ENCODE peak calls at places on chromosome 4, in nine cellular contexts. One of them, this sample, is unnamed.

GRCh38 chr4:153497091-153497531 is 31.0 kb downstream of the TMEM131L start:
- DNase-seq in endothelial cell of umbilical vein: peak
- DNase-seq in thyroid gland: no peak
- DNase-seq in H1: no peak
- DNase-seq in coronary artery: no peak
- DNase-seq in left ventricle myocardium inferior: no peak
- DNase-seq in left lung: no peak
- DNase-seq in psoas muscle: no peak
- DNase-seq in tibial artery: no peak
- DNase-seq in this sample: no peak

GRCh38 chr4:110371016-110371795 is 104.7 kb upstream of the ENPEP start:
- DNase-seq in tibial artery: no peak
- DNase-seq in psoas muscle: no peak
- DNase-seq in endothelial cell of umbilical vein: no peak
- DNase-seq in left lung: no peak
- DNase-seq in left ventricle myocardium inferior: no peak
- DNase-seq in H1: no peak
- DNase-seq in thyroid gland: no peak
- DNase-seq in coronary artery: no peak
- DNase-seq in this sample: peak

GRCh38 chr4:185036019-185036418 is 17.7 kb downstream of the HELT start:
- DNase-seq in tibial artery: no peak
- DNase-seq in left lung: no peak
- DNase-seq in psoas muscle: no peak
- DNase-seq in left ventricle myocardium inferior: no peak
- DNase-seq in endothelial cell of umbilical vein: no peak
- DNase-seq in thyroid gland: no peak
- DNase-seq in H1: no peak
- DNase-seq in coronary artery: no peak
- DNase-seq in this sample: no peak

GRCh38 chr4:99612704-99613103 is 38.1 kb downstream of the MTTP start:
- DNase-seq in left ventricle myocardium inferior: no peak
- DNase-seq in psoas muscle: no peak
- DNase-seq in H1: no peak
- DNase-seq in left lung: no peak
- DNase-seq in thyroid gland: no peak
- DNase-seq in coronary artery: no peak
- DNase-seq in endothelial cell of umbilical vein: no peak
- DNase-seq in tibial artery: no peak
- DNase-seq in this sample: no peak

GRCh38 chr4:4202510-4202909 is 24.2 kb downstream of the OTOP1 start:
- DNase-seq in left ventricle myocardium inferior: no peak
- DNase-seq in left lung: no peak
- DNase-seq in coronary artery: no peak
- DNase-seq in thyroid gland: no peak
- DNase-seq in H1: no peak
- DNase-seq in tibial artery: no peak
- DNase-seq in endothelial cell of umbilical vein: no peak
- DNase-seq in psoas muscle: no peak
- DNase-seq in this sample: no peak

GRCh38 chr4:141913928-141914327 is 277.5 kb downstream of the IL15 start:
- DNase-seq in thyroid gland: no peak
- DNase-seq in tibial artery: no peak
- DNase-seq in psoas muscle: no peak
- DNase-seq in left ventricle myocardium inferior: no peak
- DNase-seq in H1: no peak
- DNase-seq in coronary artery: no peak
- DNase-seq in left lung: no peak
- DNase-seq in endothelial cell of umbilical vein: peak
- DNase-seq in this sample: no peak

GRCh38 chr4:78020677-78021076 is 36.4 kb upstream of the FRAS1 start:
- DNase-seq in left lung: no peak
- DNase-seq in H1: no peak
- DNase-seq in tibial artery: no peak
- DNase-seq in endothelial cell of umbilical vein: no peak
- DNase-seq in coronary artery: no peak
- DNase-seq in left ventricle myocardium inferior: no peak
- DNase-seq in thyroid gland: peak
- DNase-seq in psoas muscle: no peak
- DNase-seq in this sample: no peak

GRCh38 chr4:118765399-118765798 is 70.5 kb downstream of the SEC24D start:
- DNase-seq in left ventricle myocardium inferior: no peak
- DNase-seq in thyroid gland: no peak
- DNase-seq in tibial artery: no peak
- DNase-seq in psoas muscle: no peak
- DNase-seq in endothelial cell of umbilical vein: peak
- DNase-seq in left lung: no peak
- DNase-seq in H1: no peak
- DNase-seq in coronary artery: no peak
- DNase-seq in this sample: peak

GRCh38 chr4:40301592-40301991 is 33.5 kb upstream of the CHRNA9 start:
- DNase-seq in coronary artery: no peak
- DNase-seq in endothelial cell of umbilical vein: no peak
- DNase-seq in left ventricle myocardium inferior: no peak
- DNase-seq in thyroid gland: no peak
- DNase-seq in psoas muscle: no peak
- DNase-seq in H1: no peak
- DNase-seq in tibial artery: peak
- DNase-seq in left lung: no peak
- DNase-seq in this sample: no peak

GRCh38 chr4:25065901-25066610 is 35.3 kb upstream of the LGI2 start:
- DNase-seq in psoas muscle: no peak
- DNase-seq in thyroid gland: no peak
- DNase-seq in coronary artery: no peak
- DNase-seq in tibial artery: no peak
- DNase-seq in H1: no peak
- DNase-seq in left lung: no peak
- DNase-seq in left ventricle myocardium inferior: no peak
- DNase-seq in endothelial cell of umbilical vein: no peak
- DNase-seq in this sample: no peak

GRCh38 chr4:31104596-31104995 is 384.4 kb downstream of the PCDH7 start:
- DNase-seq in tibial artery: no peak
- DNase-seq in H1: no peak
- DNase-seq in endothelial cell of umbilical vein: no peak
- DNase-seq in psoas muscle: no peak
- DNase-seq in thyroid gland: no peak
- DNase-seq in coronary artery: no peak
- DNase-seq in left lung: no peak
- DNase-seq in left ventricle myocardium inferior: no peak
- DNase-seq in this sample: no peak

GRCh38 chr4:113952452-113953029 is 26.9 kb downstream of the ARSJ start:
- DNase-seq in psoas muscle: no peak
- DNase-seq in left ventricle myocardium inferior: no peak
- DNase-seq in tibial artery: no peak
- DNase-seq in H1: peak
- DNase-seq in thyroid gland: no peak
- DNase-seq in coronary artery: no peak
- DNase-seq in endothelial cell of umbilical vein: peak
- DNase-seq in left lung: no peak
- DNase-seq in this sample: no peak

GRCh38 chr4:55079451-55080173 is 45.8 kb downstream of the KDR start:
- DNase-seq in H1: no peak
- DNase-seq in thyroid gland: no peak
- DNase-seq in psoas muscle: no peak
- DNase-seq in left lung: no peak
- DNase-seq in tibial artery: no peak
- DNase-seq in coronary artery: no peak
- DNase-seq in endothelial cell of umbilical vein: peak
- DNase-seq in left ventricle myocardium inferior: no peak
- DNase-seq in this sample: no peak

GRCh38 chr4:22500831-22501714 is 14.8 kb downstream of the ADGRA3 start:
- DNase-seq in endothelial cell of umbilical vein: peak
- DNase-seq in thyroid gland: no peak
- DNase-seq in H1: no peak
- DNase-seq in psoas muscle: no peak
- DNase-seq in coronary artery: no peak
- DNase-seq in left lung: no peak
- DNase-seq in left ventricle myocardium inferior: no peak
- DNase-seq in tibial artery: no peak
- DNase-seq in this sample: no peak

GRCh38 chr4:38902695-38903094 is 35.1 kb downstream of the FAM114A1 start:
- DNase-seq in coronary artery: no peak
- DNase-seq in H1: no peak
- DNase-seq in tibial artery: no peak
- DNase-seq in psoas muscle: no peak
- DNase-seq in thyroid gland: no peak
- DNase-seq in left lung: no peak
- DNase-seq in endothelial cell of umbilical vein: peak
- DNase-seq in left ventricle myocardium inferior: no peak
- DNase-seq in this sample: no peak

DNA sequence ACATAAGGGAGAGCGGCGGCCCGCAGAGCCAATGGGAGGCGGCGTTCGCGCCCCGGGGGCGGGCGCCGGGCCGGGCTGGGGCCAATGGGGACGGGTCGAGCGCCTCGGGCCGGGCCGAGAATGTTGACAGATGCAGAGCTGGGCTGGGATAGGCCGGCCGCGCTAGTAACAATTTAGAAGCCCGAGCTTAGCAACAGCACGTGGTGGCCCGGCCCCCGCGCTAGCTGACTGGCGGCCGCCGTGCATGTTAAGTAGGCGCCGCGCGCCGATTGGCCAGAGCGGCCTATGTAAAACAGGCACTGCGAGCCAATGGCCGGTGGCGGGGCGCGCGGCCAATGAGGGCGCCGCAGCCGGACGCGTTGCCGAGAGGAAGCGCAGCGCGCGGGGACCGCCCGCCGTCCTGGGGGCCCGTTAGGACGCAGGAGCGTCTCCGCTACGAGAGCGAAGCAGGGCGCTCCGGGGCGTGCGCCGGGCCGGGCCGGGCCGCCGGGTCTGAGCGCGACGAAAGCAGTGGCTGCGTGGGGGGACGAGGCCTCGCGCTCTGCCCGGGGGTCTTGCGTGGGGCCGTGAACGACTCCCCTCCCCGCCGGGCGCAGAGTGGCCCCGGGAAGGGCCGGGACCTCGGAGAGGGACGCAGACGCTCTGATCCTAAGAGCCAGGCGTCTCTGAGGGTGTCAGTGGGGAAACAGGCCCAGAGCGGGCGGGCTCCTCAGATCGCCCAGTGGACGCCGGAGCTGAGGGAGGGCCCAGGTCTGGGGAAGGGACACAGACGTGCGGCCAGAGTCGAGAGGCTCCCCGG is 435 bp upstream of the MXD4 start:
- DNase-seq in psoas muscle: peak
- DNase-seq in thyroid gland: peak
- DNase-seq in endothelial cell of umbilical vein: peak
- DNase-seq in coronary artery: peak
- DNase-seq in left ventricle myocardium inferior: peak
- DNase-seq in left lung: peak
- DNase-seq in tibial artery: peak
- DNase-seq in H1: peak
- DNase-seq in this sample: peak
- H3K27ac ChIP-seq in psoas muscle: peak
- H3K27ac ChIP-seq in thyroid gland: peak
- H3K27ac ChIP-seq in endothelial cell of umbilical vein: peak
- H3K27ac ChIP-seq in coronary artery: peak
- H3K27ac ChIP-seq in left ventricle myocardium inferior: peak
- H3K27ac ChIP-seq in left lung: peak
- H3K27ac ChIP-seq in tibial artery: peak
- H3K27ac ChIP-seq in H1: peak
- H3K27ac ChIP-seq in this sample: peak

GRCh38 chr4:6956087-6956433 is 46.4 kb downstream of the TBC1D14 start:
- DNase-seq in thyroid gland: no peak
- DNase-seq in endothelial cell of umbilical vein: no peak
- DNase-seq in psoas muscle: no peak
- DNase-seq in coronary artery: no peak
- DNase-seq in H1: no peak
- DNase-seq in left ventricle myocardium inferior: no peak
- DNase-seq in left lung: no peak
- DNase-seq in tibial artery: peak
- DNase-seq in this sample: no peak
- H3K27ac ChIP-seq in thyroid gland: peak
- H3K27ac ChIP-seq in endothelial cell of umbilical vein: no peak
- H3K27ac ChIP-seq in psoas muscle: no peak
- H3K27ac ChIP-seq in coronary artery: no peak
- H3K27ac ChIP-seq in H1: no peak
- H3K27ac ChIP-seq in left ventricle myocardium inferior: no peak
- H3K27ac ChIP-seq in left lung: no peak
- H3K27ac ChIP-seq in tibial artery: no peak
- H3K27ac ChIP-seq in this sample: no peak

GRCh38 chr4:56465599-56466295 is 1.7 kb upstream of the SRP72 start:
- DNase-seq in endothelial cell of umbilical vein: no peak
- DNase-seq in coronary artery: no peak
- DNase-seq in H1: no peak
- DNase-seq in tibial artery: no peak
- DNase-seq in left ventricle myocardium inferior: no peak
- DNase-seq in thyroid gland: no peak
- DNase-seq in psoas muscle: no peak
- DNase-seq in left lung: no peak
- DNase-seq in this sample: no peak
- H3K27ac ChIP-seq in endothelial cell of umbilical vein: peak
- H3K27ac ChIP-seq in coronary artery: no peak
- H3K27ac ChIP-seq in H1: no peak
- H3K27ac ChIP-seq in tibial artery: no peak
- H3K27ac ChIP-seq in left ventricle myocardium inferior: no peak
- H3K27ac ChIP-seq in thyroid gland: no peak
- H3K27ac ChIP-seq in psoas muscle: peak
- H3K27ac ChIP-seq in left lung: no peak
- H3K27ac ChIP-seq in this sample: peak

GRCh38 chr4:47482326-47482725 is 2.7 kb upstream of the ATP10D start:
- DNase-seq in psoas muscle: no peak
- DNase-seq in H1: no peak
- DNase-seq in thyroid gland: no peak
- DNase-seq in left lung: no peak
- DNase-seq in left ventricle myocardium inferior: no peak
- DNase-seq in endothelial cell of umbilical vein: peak
- DNase-seq in tibial artery: no peak
- DNase-seq in coronary artery: no peak
- DNase-seq in this sample: no peak

GRCh38 chr4:47475411-47475810 is 9.7 kb upstream of the ATP10D start:
- DNase-seq in coronary artery: no peak
- DNase-seq in psoas muscle: no peak
- DNase-seq in left ventricle myocardium inferior: no peak
- DNase-seq in tibial artery: no peak
- DNase-seq in H1: no peak
- DNase-seq in thyroid gland: no peak
- DNase-seq in left lung: no peak
- DNase-seq in endothelial cell of umbilical vein: no peak
- DNase-seq in this sample: no peak

GRCh38 chr4:47483722-47484121 is 1.4 kb upstream of the ATP10D start:
- DNase-seq in H1: no peak
- DNase-seq in left lung: no peak
- DNase-seq in endothelial cell of umbilical vein: no peak
- DNase-seq in thyroid gland: peak
- DNase-seq in left ventricle myocardium inferior: no peak
- DNase-seq in psoas muscle: no peak
- DNase-seq in coronary artery: no peak
- DNase-seq in tibial artery: no peak
- DNase-seq in this sample: no peak

GRCh38 chr4:47474799-47475198 is 10.3 kb upstream of the ATP10D start:
- DNase-seq in tibial artery: no peak
- DNase-seq in psoas muscle: no peak
- DNase-seq in H1: no peak
- DNase-seq in left ventricle myocardium inferior: no peak
- DNase-seq in left lung: no peak
- DNase-seq in thyroid gland: no peak
- DNase-seq in endothelial cell of umbilical vein: no peak
- DNase-seq in coronary artery: no peak
- DNase-seq in this sample: no peak

DNA sequence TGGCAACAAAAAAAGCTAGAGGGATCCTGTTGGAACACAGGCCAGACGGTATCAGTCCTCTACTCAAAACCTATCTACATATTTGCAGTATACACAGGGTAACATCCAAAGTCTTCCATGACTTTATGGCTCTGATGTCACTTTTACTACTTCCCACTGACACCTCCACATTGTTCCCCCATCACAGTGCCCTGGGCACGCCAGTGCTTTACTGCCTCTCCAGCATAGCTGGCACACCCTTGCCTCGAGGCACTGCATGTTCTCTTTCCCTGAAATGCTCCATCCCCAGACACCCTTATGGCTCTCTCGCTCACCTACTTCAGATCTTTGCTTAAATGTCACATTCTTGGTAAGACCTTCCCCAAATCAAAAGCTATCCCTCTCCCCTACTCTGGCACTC is 6.3 kb upstream of the ATP10D start:
- DNase-seq in coronary artery: no peak
- DNase-seq in left lung: no peak
- DNase-seq in psoas muscle: no peak
- DNase-seq in left ventricle myocardium inferior: no peak
- DNase-seq in tibial artery: no peak
- DNase-seq in endothelial cell of umbilical vein: no peak
- DNase-seq in thyroid gland: no peak
- DNase-seq in H1: no peak
- DNase-seq in this sample: no peak
- H3K27ac ChIP-seq in coronary artery: no peak
- H3K27ac ChIP-seq in left lung: no peak
- H3K27ac ChIP-seq in psoas muscle: no peak
- H3K27ac ChIP-seq in left ventricle myocardium inferior: no peak
- H3K27ac ChIP-seq in tibial artery: no peak
- H3K27ac ChIP-seq in endothelial cell of umbilical vein: no peak
- H3K27ac ChIP-seq in thyroid gland: no peak
- H3K27ac ChIP-seq in H1: no peak
- H3K27ac ChIP-seq in this sample: no peak

This sample was measured in SK-N-MC.